ENCODE peak calls at places on chromosomes 5 and 9, in six cellular contexts. O is heart left ventricle, H is Caki2, I is nephron progenitor cell, U is bronchial epithelial cell, Y is Calu3. M is an unnamed sample.
A peak's percentile ranks its signal among the peaks of the same experiment; 100 is the strongest.

GRCh38 chr9:135341612-135342169 is 137.9 kb upstream of the PPP1R26 start:
- DNase-seq in H (no peak), O (no peak), Y (no peak), U (no peak), I (no peak), M (no peak)

GRCh38 chr5:156240414-156240813 is 86.5 kb upstream of the SGCD start:
- DNase-seq in H (no peak), O (no peak), I (no peak), U (no peak), Y (no peak), M (no peak)

GRCh38 chr9:100294341-100294740 is 58.4 kb downstream of the TEX10 start:
- DNase-seq in I (no peak), Y (no peak), H (no peak), U (no peak), O (no peak), M (no peak)

GRCh38 chr5:74639538-74640449 is 734 bp downstream of the ENC1 start:
- DNase-seq in U (no peak), Y (peak; percentile 59), I (peak; percentile 52), O (peak; percentile 43), H (no peak), M (no peak)

GRCh38 chr5:59709833-59710232 is 183.7 kb downstream of the PDE4D start:
- DNase-seq in O (no peak), I (no peak), Y (peak; percentile 10), H (peak; percentile 8), U (peak; percentile 77), M (peak; percentile 18)

GRCh38 chr9:16133556-16134227 is 580.8 kb downstream of the CCDC171 start:
- DNase-seq in Y (peak; percentile 41), O (peak; percentile 33), H (peak; percentile 93), U (peak; percentile 84), I (peak; percentile 48), M (peak; percentile 67)

GRCh38 chr5:125829349-125829748 is 593.9 kb upstream of the GRAMD2B start:
- DNase-seq in U (no peak), O (no peak), H (no peak), Y (no peak), I (no peak), M (no peak)

GRCh38 chr9:22307013-22307711 is 139.5 kb upstream of the DMRTA1 start:
- DNase-seq in I (peak; percentile 32), Y (peak; percentile 55), U (peak; percentile 61), O (no peak), H (peak; percentile 55), M (peak; percentile 66)

GRCh38 chr5:146878471-146879172 is at the start of gene PPP2R2B:
- DNase-seq in H (peak; percentile 46), I (peak; percentile 76), U (no peak), O (peak; percentile 29), Y (peak; percentile 51), M (no peak)

GRCh38 chr5:161378701-161379100 is 167.8 kb downstream of the GABRB2 start:
- DNase-seq in O (no peak), Y (no peak), H (no peak), I (no peak), U (no peak), M (no peak)

GRCh38 chr5:71939452-71939932 is 167.8 kb upstream of the MAP1B start:
- DNase-seq in I (no peak), Y (no peak), H (no peak), O (no peak), U (no peak), M (no peak)

GRCh38 chr9:126584611-126585010 is 29.1 kb upstream of the LMX1B start:
- DNase-seq in O (no peak), Y (no peak), H (no peak), U (no peak), I (no peak), M (no peak)

GRCh38 chr9:4293293-4293931 is 6.5 kb downstream of the GLIS3 start:
- DNase-seq in I (no peak), H (peak; percentile 94), U (peak; percentile 95), Y (peak; percentile 28), O (no peak), M (peak; percentile 99)

GRCh38 chr9:136693490-136694162 is 6.4 kb upstream of the AGPAT2 start:
- DNase-seq in H (peak; percentile 81), O (peak; percentile 28), U (peak; percentile 83), I (no peak), Y (peak; percentile 88), M (no peak)

GRCh38 chr5:141958773-141959172 is 771 bp upstream of the PCDH12 start:
- DNase-seq in H (no peak), Y (no peak), U (peak; percentile 70), O (peak; percentile 56), I (no peak), M (no peak)

M was measured in epithelial cell of proximal tubule.